ENCODE peak calls at places on chromosomes 1 and 21, in four cellular contexts. G is GM12878, O is K562, F is HepG2. S is an unnamed sample.

GRCh38 chr1:150610576-150610975 is 18.8 kb downstream of the ENSA start:
- DNase-seq in O (no peak), F (no peak), G (no peak), S (no peak)

GRCh38 chr1:184685116-184685515 is 69.5 kb downstream of the EDEM3 start:
- DNase-seq in G (peak; percentile 63), F (no peak), O (no peak), S (no peak)

GRCh38 chr1:6052543-6053205 is 7.0 kb downstream of the KCNAB2 start:
- DNase-seq in G (no peak), O (peak; percentile 70), F (peak; percentile 43), S (peak; percentile 74)

GRCh38 chr21:14451520-14451919 is 68.6 kb upstream of the HSPA13 start:
- DNase-seq in G (no peak), O (no peak), F (no peak), S (no peak)

GRCh38 chr1:114322726-114323125 is 169.1 kb upstream of the SYT6 start:
- DNase-seq in G (no peak), O (no peak), F (no peak), S (no peak)

GRCh38 chr1:239831577-239832355 is 259.9 kb upstream of the FMN2 start:
- DNase-seq in F (no peak), O (no peak), G (no peak), S (no peak)

GRCh38 chr1:112927462-112927971 is 28.5 kb downstream of the SLC16A1 start:
- DNase-seq in G (no peak), F (no peak), O (no peak), S (no peak)

GRCh38 chr1:41366428-41367101 is 5.3 kb downstream of the FOXO6 start:
- DNase-seq in F (no peak), O (peak; percentile 38), G (no peak), S (no peak)

GRCh38 chr1:6497215-6497866 is 5.9 kb upstream of the PLEKHG5 start:
- DNase-seq in G (no peak), F (no peak), O (peak; percentile 99), S (peak; percentile 79)

GRCh38 chr1:109948285-109948630 is 36.3 kb upstream of the AHCYL1 start:
- DNase-seq in F (peak; percentile 60), O (no peak), G (no peak), S (no peak)

GRCh38 chr1:1924378-1924777 is 5.3 kb upstream of the TMEM52 start:
- DNase-seq in F (no peak), O (no peak), G (no peak), S (no peak)

GRCh38 chr1:225670806-225671733 is 18.1 kb upstream of the ENAH start:
- DNase-seq in F (peak; percentile 97), G (no peak), O (no peak), S (no peak)

GRCh38 chr1:30900486-30900885 is 8.1 kb downstream of the SDC3 start:
- DNase-seq in F (no peak), O (no peak), G (no peak), S (no peak)

GRCh38 chr1:202286622-202287097 is 55.1 kb downstream of the UBE2T start:
- DNase-seq in G (no peak), F (peak; percentile 59), O (no peak), S (no peak)

GRCh38 chr1:42006836-42007235 is 88.1 kb upstream of the HIVEP3 start:
- DNase-seq in O (no peak), G (no peak), F (no peak), S (no peak)

GRCh38 chr1:94803517-94804441 is 16.4 kb upstream of the SLC44A3 start:
- DNase-seq in O (no peak), G (no peak), F (peak; percentile 90), S (no peak)

GRCh38 chr1:186442651-186443114 is 18.2 kb downstream of the PDC start:
- DNase-seq in O (no peak), F (no peak), G (no peak), S (no peak)

GRCh38 chr1:101221945-101222429 is 14.8 kb upstream of the S1PR1 start:
- DNase-seq in O (no peak), F (no peak), G (peak; percentile 67), S (no peak)

GRCh38 chr1:12285496-12286143 is 55.8 kb downstream of the VPS13D start:
- DNase-seq in O (no peak), F (no peak), G (no peak), S (no peak)

GRCh38 chr1:87115317-87115885 is 201.0 kb downstream of the HS2ST1 start:
- DNase-seq in G (no peak), F (no peak), O (no peak), S (no peak)

GRCh38 chr1:107803579-107803978 is 161.4 kb downstream of the VAV3 start:
- DNase-seq in F (no peak), G (no peak), O (no peak), S (no peak)

GRCh38 chr1:208254862-208255261 is 10.7 kb upstream of the PLXNA2 start:
- DNase-seq in F (no peak), G (no peak), O (no peak), S (no peak)

GRCh38 chr1:32772281-32773017 is 44.7 kb downstream of the YARS1 start:
- DNase-seq in O (no peak), G (no peak), F (no peak), S (no peak)

GRCh38 chr1:248786106-248786665 is 30.6 kb upstream of the LYPD8 start:
- DNase-seq in O (no peak), F (no peak), G (no peak), S (no peak)

GRCh38 chr1:116571215-116571919 is 541 bp upstream of the CD58 start:
- DNase-seq in F (no peak), G (no peak), O (peak; percentile 35), S (no peak)

GRCh38 chr1:23644555-23644866 is 47.1 kb upstream of the RPL11 start:
- DNase-seq in O (no peak), G (no peak), F (no peak), S (no peak)

GRCh38 chr1:101257500-101258325 is 20.9 kb downstream of the S1PR1 start:
- DNase-seq in F (peak; percentile 91), G (peak; percentile 93), O (no peak), S (no peak)

GRCh38 chr1:236204043-236204442 is 61.7 kb downstream of the GPR137B start:
- DNase-seq in G (no peak), O (no peak), F (no peak), S (no peak)

GRCh38 chr1:190000365-190000872 is 477.2 kb downstream of the BRINP3 start:
- DNase-seq in G (no peak), F (no peak), O (no peak), S (no peak)

GRCh38 chr1:172647110-172647564 is 11.8 kb upstream of the FASLG start:
- DNase-seq in G (no peak), O (no peak), F (no peak), S (no peak)

GRCh38 chr1:39102537-39103320 is 76.6 kb downstream of the NDUFS5 start:
- DNase-seq in O (peak; percentile 66), G (peak; percentile 84), F (peak; percentile 53), S (peak; percentile 66)

GRCh38 chr1:56577859-56578663 is 1.3 kb downstream of the PLPP3 start:
- DNase-seq in F (peak; percentile 34), G (no peak), O (no peak), S (peak; percentile 60)

GRCh38 chr1:31788138-31788824 is 24.1 kb upstream of the ADGRB2 start:
- DNase-seq in G (peak; percentile 74), F (peak; percentile 71), O (peak; percentile 97), S (peak; percentile 100)

GRCh38 chr1:3237994-3238704 is 169.1 kb downstream of the PRDM16 start:
- DNase-seq in G (no peak), F (peak; percentile 80), O (no peak), S (no peak)

GRCh38 chr21:44650265-44650972 is 4.0 kb downstream of the KRTAP12-4 start:
- DNase-seq in O (no peak), G (no peak), F (no peak), S (no peak)
- TF ChIP-seq FOXK2 in O (no peak), G (no peak), F (no peak), S (no peak)

GRCh38 chr1:36172983-36173382 is 17.0 kb downstream of the MAP7D1 start:
- DNase-seq in F (no peak), G (no peak), O (no peak), S (no peak)
- TF ChIP-seq FOXK2 in F (no peak), G (no peak), O (no peak), S (no peak)

DNA sequence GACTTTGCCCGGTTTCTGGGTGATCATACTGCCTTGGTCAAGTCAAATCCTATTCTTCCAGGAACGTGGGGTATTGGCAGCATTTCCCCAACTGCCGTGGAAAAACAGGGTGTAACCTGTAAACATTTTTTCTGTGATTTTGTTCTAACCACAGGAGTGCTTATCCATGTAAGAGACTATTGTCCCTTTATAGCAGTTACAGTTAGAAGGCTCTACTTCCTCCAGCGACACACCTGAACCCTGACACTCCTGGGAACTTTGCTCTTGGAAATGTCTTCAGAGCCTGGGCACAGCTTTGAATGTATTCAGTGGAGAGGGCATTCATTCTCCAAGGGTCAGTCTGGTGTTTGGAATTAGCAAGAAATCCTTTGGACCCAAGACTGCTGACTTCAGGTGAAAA is 26.4 kb upstream of the ARHGEF10L start:
- DNase-seq in F (no peak), O (no peak), G (no peak), S (no peak)
- TF ChIP-seq FOXK2 in F (no peak), O (no peak), G (no peak), S (no peak)

GRCh38 chr1:169585184-169585583 is 1.1 kb downstream of the F5 start:
- DNase-seq in F (no peak), G (no peak), O (no peak), S (no peak)
- TF ChIP-seq FOXK2 in F (no peak), G (no peak), O (no peak), S (no peak)

GRCh38 chr1:28507646-28508434 is 2.0 kb downstream of the RCC1 start:
- DNase-seq in F (no peak), G (no peak), O (no peak), S (no peak)

GRCh38 chr1:28508435-28508754 is 2.6 kb downstream of the RCC1 start:
- DNase-seq in O (no peak), G (no peak), F (no peak), S (no peak)

GRCh38 chr1:28505406-28506187 is at the start of gene RCC1:
- DNase-seq in G (peak; percentile 98), O (peak; percentile 95), F (peak; percentile 99), S (peak; percentile 100)

GRCh38 chr1:28507247-28507645 is 1.4 kb downstream of the RCC1 start:
- DNase-seq in G (no peak), F (no peak), O (no peak), S (no peak)

GRCh38 chr1:28506907-28507246 is 1.0 kb downstream of the RCC1 start:
- DNase-seq in O (no peak), F (no peak), G (no peak), S (no peak)
- TF ChIP-seq FOXK2 in O (no peak), F (no peak), G (no peak), S (no peak)

GRCh38 chr1:46203738-46204405 is 738 bp downstream of the LURAP1 start:
- DNase-seq in O (peak; percentile 10), F (no peak), G (no peak), S (no peak)

GRCh38 chr1:46205141-46205540 is 2.0 kb downstream of the LURAP1 start:
- DNase-seq in F (no peak), O (no peak), G (no peak), S (no peak)

GRCh38 chr1:46205794-46206193 is 2.7 kb downstream of the LURAP1 start:
- DNase-seq in G (no peak), F (no peak), O (peak; percentile 13), S (no peak)

GRCh38 chr1:46202975-46203737 is at the start of gene LURAP1:
- DNase-seq in F (no peak), O (peak; percentile 79), G (no peak), S (peak; percentile 70)

DNA sequence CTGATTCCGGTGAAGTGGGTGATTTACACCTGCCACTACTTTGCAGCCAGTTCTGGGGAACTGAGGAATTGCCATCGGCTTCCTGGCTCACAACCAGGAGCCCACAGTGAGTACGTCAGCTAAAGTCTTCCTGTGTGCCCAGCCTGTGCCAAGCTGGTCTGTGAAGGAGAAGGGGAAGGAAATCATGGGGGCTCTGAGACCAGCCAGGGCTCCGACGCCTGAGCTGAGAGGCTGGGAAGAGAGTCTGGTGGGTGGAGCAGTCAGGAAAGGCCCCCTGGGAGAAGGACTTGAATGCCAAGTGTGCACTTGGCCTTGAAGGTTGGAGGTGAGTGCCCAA is 1.2 kb downstream of the LURAP1 start:
- DNase-seq in O (no peak), G (no peak), F (no peak), S (no peak)
- TF ChIP-seq FOXK2 in O (no peak), G (no peak), F (no peak), S (no peak)

S was measured in HEK293T.